ENCODE peak calls at places on chromosome 3, in six cellular contexts. J, M, P, G, N and K are unnamed samples.
A peak's percentile ranks its signal among the peaks of the same experiment; 100 is the strongest.

GRCh38 chr3:190345027-190345821 is 23.0 kb upstream of the CLDN1 start:
- DNase-seq in J (no peak), M (no peak), P (peak; percentile 87), G (peak; percentile 59), N (no peak), K (peak; percentile 66)

GRCh38 chr3:194092770-194093336 is 43.1 kb upstream of the HES1 start:
- DNase-seq in J (no peak), M (no peak), P (no peak), G (no peak), N (no peak), K (no peak)

GRCh38 chr3:217436-217835 is 20.9 kb downstream of the CHL1 start:
- DNase-seq in J (no peak), M (no peak), P (no peak), G (no peak), N (no peak), K (no peak)

GRCh38 chr3:50139718-50140423 is 15.3 kb upstream of the SEMA3F start:
- DNase-seq in J (no peak), M (no peak), P (no peak), G (no peak), N (no peak), K (no peak)

GRCh38 chr3:117486709-117487394 is 777.3 kb downstream of the TUSC7 start:
- DNase-seq in J (no peak), M (no peak), P (no peak), G (no peak), N (no peak), K (no peak)

GRCh38 chr3:129016725-129017530 is 15.8 kb downstream of the EFCC1 start:
- DNase-seq in J (peak; percentile 74), M (no peak), P (no peak), G (no peak), N (no peak), K (no peak)

GRCh38 chr3:87311309-87311708 is 34.9 kb upstream of the POU1F1 start:
- DNase-seq in J (no peak), M (no peak), P (peak; percentile 67), G (no peak), N (no peak), K (no peak)

GRCh38 chr3:109131276-109131675 is 5.2 kb upstream of the C3orf85 start:
- DNase-seq in J (no peak), M (no peak), P (no peak), G (no peak), N (no peak), K (no peak)

GRCh38 chr3:74624301-74624700 is 9.8 kb upstream of the CNTN3 start:
- DNase-seq in J (no peak), M (no peak), P (peak; percentile 78), G (no peak), N (no peak), K (no peak)

GRCh38 chr3:112042842-112043280 is 8.3 kb downstream of the TMPRSS7 start:
- DNase-seq in J (peak; percentile 22), M (no peak), P (no peak), G (no peak), N (no peak), K (no peak)

GRCh38 chr3:20055020-20055775 is 15.0 kb downstream of the KAT2B start:
- DNase-seq in J (no peak), M (no peak), P (no peak), G (no peak), N (no peak), K (no peak)

GRCh38 chr3:71176366-71176765 is 407.2 kb downstream of the FOXP1 start:
- DNase-seq in J (no peak), M (no peak), P (no peak), G (no peak), N (peak; percentile 8), K (no peak)

GRCh38 chr3:33058780-33059179 is 38.2 kb downstream of the GLB1 start:
- DNase-seq in J (no peak), M (no peak), P (no peak), G (no peak), N (no peak), K (no peak)

GRCh38 chr3:191350389-191351090 is 20.2 kb upstream of the UTS2B start:
- DNase-seq in J (no peak), M (no peak), P (peak; percentile 16), G (no peak), N (no peak), K (no peak)

GRCh38 chr3:171615742-171616141 is 155.5 kb upstream of the TNIK start:
- DNase-seq in J (no peak), M (no peak), P (no peak), G (no peak), N (no peak), K (no peak)

GRCh38 chr3:189071452-189071851 is 100.3 kb upstream of the TPRG1 start:
- DNase-seq in J (no peak), M (no peak), P (no peak), G (no peak), N (no peak), K (no peak)

GRCh38 chr3:178603735-178604134 is 67.5 kb downstream of the KCNMB2 start:
- DNase-seq in J (no peak), M (no peak), P (no peak), G (no peak), N (no peak), K (no peak)

GRCh38 chr3:36643192-36643591 is 121.2 kb downstream of the DCLK3 start:
- DNase-seq in J (no peak), M (no peak), P (no peak), G (no peak), N (no peak), K (no peak)

GRCh38 chr3:50316657-50317242 is 5.8 kb downstream of the HYAL2 start:
- DNase-seq in J (peak; percentile 92), M (no peak), P (no peak), G (no peak), N (no peak), K (peak; percentile 96)

GRCh38 chr3:72141264-72141663 is 356.3 kb upstream of the PROK2 start:
- DNase-seq in J (no peak), M (no peak), P (no peak), G (no peak), N (no peak), K (no peak)

GRCh38 chr3:42014443-42014945 is 52.6 kb upstream of the ULK4 start:
- DNase-seq in J (no peak), M (no peak), P (no peak), G (no peak), N (no peak), K (no peak)

GRCh38 chr3:129230311-129231019 is 18.9 kb upstream of the COPG1 start:
- DNase-seq in J (no peak), M (no peak), P (peak; percentile 89), G (no peak), N (no peak), K (peak; percentile 48)

GRCh38 chr3:52471371-52472238 is 16.2 kb downstream of the NISCH start:
- DNase-seq in J (peak; percentile 52), M (no peak), P (no peak), G (peak; percentile 73), N (peak; percentile 66), K (peak; percentile 70)

DNA sequence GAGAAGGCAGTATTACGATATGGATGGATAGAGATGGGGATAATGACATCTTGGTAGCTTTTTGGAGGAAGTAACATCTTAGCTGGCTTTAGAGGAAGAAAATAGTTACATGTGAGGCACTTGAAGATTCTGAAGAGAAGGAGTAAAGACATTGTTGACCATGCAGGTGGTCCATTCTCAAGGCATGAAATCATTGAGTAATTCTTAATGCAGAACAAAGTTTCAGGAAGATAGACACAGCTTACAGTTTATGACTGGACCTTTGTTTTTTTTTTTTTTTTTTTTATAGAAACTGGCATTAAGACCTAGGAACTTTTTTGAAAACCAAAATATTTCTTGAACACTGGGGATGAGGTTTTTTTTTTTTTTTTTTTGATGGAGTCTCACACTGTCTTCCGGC is 28.3 kb downstream of the MBNL1 start:
- DNase-seq in J (no peak), M (no peak), P (no peak), G (no peak), N (no peak), K (no peak)
- TF ChIP-seq CTCF in J (no peak), M (no peak), P (no peak), G (no peak), N (no peak), K (no peak)

DNA sequence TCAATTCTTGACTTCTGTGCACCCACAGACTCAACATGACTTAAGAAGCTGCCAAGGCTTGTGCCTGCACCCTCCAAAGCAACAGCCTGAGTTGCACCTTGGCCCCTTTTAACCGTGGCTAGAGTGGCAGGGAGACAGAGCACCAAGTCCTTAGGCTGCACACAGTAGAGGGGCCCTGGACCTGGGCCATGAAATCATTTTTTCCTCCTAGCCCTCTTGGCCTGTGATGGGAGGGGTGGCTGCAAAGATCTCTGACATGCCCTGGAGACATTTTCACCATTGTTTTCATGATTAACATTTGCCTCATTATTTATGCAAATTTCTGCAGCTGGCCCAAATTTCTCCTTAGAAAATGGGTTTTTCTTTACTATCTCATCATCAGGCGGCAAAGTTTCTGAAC is 836.8 kb downstream of the ZPLD1 start:
- DNase-seq in J (no peak), M (no peak), P (no peak), G (no peak), N (no peak), K (no peak)
- TF ChIP-seq CTCF in J (no peak), M (no peak), P (no peak), G (no peak), N (no peak), K (no peak)

GRCh38 chr3:152833089-152833488 is 1.8 kb upstream of the P2RY1 start:
- DNase-seq in J (no peak), M (no peak), P (no peak), G (no peak), N (no peak), K (no peak)

GRCh38 chr3:152836269-152836668 is 1.3 kb downstream of the P2RY1 start:
- DNase-seq in J (peak; percentile 31), M (no peak), P (no peak), G (no peak), N (no peak), K (no peak)

GRCh38 chr3:152832046-152832445 is 2.9 kb upstream of the P2RY1 start:
- DNase-seq in J (no peak), M (no peak), P (no peak), G (no peak), N (no peak), K (no peak)

GRCh38 chr3:152834354-152835310 is at the start of gene P2RY1:
- DNase-seq in J (peak; percentile 85), M (peak; percentile 72), P (no peak), G (peak; percentile 50), N (peak; percentile 86), K (peak; percentile 91)

DNA sequence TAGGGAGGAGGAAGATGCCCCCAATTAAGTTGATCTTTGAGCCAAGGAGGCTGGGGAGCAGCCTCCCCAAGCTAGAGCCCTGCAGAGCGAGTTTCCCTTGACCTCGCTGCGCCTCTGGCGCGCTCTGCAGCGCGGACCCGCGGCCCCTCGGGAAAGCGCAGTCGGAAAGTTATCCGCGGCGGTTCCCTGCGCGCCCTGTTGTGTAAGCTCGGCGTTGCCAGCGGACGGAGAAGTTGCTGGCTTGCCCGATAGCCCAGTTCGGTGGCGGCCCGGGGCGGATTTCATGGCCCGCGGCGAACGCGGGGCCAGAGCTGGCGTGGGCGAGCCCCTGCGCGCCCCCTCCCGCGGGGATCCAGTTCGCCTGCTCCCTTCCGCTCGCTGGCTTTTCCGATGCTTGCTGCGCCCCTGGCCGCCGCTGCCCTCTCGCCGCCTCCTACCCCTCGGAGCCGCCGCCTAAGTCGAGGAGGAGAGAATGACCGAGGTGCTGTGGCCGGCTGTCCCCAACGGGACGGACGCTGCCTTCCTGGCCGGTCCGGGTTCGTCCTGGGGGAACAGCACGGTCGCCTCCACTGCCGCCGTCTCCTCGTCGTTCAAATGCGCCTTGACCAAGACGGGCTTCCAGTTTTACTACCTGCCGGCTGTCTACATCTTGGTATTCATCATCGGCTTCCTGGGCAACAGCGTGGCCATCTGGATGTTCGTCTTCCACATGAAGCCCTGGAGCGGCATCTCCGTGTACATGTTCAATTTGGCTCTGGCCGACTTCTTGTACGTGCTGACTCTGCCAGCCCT is 576 bp downstream of the P2RY1 start:
- DNase-seq in J (peak; percentile 49), M (peak; percentile 47), P (no peak), G (peak; percentile 41), N (peak; percentile 63), K (peak; percentile 81)
- TF ChIP-seq CTCF in J (peak; percentile 18), M (peak; percentile 50), P (no peak), G (no peak), N (no peak), K (peak; percentile 52)

GRCh38 chr3:167885277-167885676 is 149.8 kb downstream of the SERPINI1 start:
- DNase-seq in J (no peak), M (no peak), P (no peak), G (no peak), N (no peak), K (no peak)
- TF ChIP-seq CTCF in J (no peak), M (no peak), P (no peak), G (no peak), N (no peak), K (no peak)